ENCODE peak calls at places on chromosomes 3 and 15, in four cellular contexts. K is HepG2, T is GM12878, V is SK-N-SH. Q is an unnamed sample.

GRCh38 chr15:64781299-64781698 is 5.9 kb upstream of the RBPMS2 start:
- DNase-seq in V (no peak), T (no peak), K (no peak), Q (no peak)

GRCh38 chr3:87486115-87486514 is 209.7 kb upstream of the POU1F1 start:
- DNase-seq in V (no peak), K (no peak), T (no peak), Q (no peak)

GRCh38 chr15:99324082-99324620 is 72.9 kb downstream of the LRRC28 start:
- DNase-seq in T (peak; percentile 62), V (no peak), K (no peak), Q (no peak)

GRCh38 chr3:52350436-52350835 is 34.3 kb downstream of the DNAH1 start:
- DNase-seq in T (no peak), K (no peak), V (no peak), Q (no peak)

GRCh38 chr3:161851941-161852566 is 355.4 kb downstream of the OTOL1 start:
- DNase-seq in V (peak; percentile 22), T (peak; percentile 8), K (peak; percentile 36), Q (peak; percentile 21)

GRCh38 chr3:192916455-192917257 is 1.0 kb downstream of the MB21D2 start:
- DNase-seq in V (peak; percentile 68), K (peak; percentile 24), T (no peak), Q (no peak)

GRCh38 chr3:125168711-125169410 is 43.7 kb downstream of the SLC12A8 start:
- DNase-seq in K (no peak), T (no peak), V (no peak), Q (no peak)

GRCh38 chr3:190517696-190518095 is 3.8 kb downstream of the IL1RAP start:
- DNase-seq in V (no peak), T (no peak), K (no peak), Q (no peak)

GRCh38 chr15:77856718-77857346 is 220.7 kb downstream of the TBC1D2B start:
- DNase-seq in T (no peak), K (no peak), V (no peak), Q (no peak)

GRCh38 chr3:112333002-112333385 is at the start of gene CD200:
- DNase-seq in V (peak; percentile 79), K (no peak), T (no peak), Q (no peak)

GRCh38 chr3:17356581-17356980 is 385.9 kb downstream of the TBC1D5 start:
- DNase-seq in K (no peak), V (no peak), T (no peak), Q (no peak)

GRCh38 chr3:51269466-51269865 is 115.6 kb upstream of the MANF start:
- DNase-seq in K (no peak), T (no peak), V (no peak), Q (no peak)

GRCh38 chr15:99361541-99362185 is 110.4 kb downstream of the LRRC28 start:
- DNase-seq in T (no peak), K (no peak), V (no peak), Q (peak; percentile 12)

GRCh38 chr3:193883551-193883950 is 252.4 kb upstream of the HES1 start:
- DNase-seq in V (no peak), K (no peak), T (no peak), Q (no peak)

GRCh38 chr3:158470944-158471638 is 99.9 kb upstream of the MLF1 start:
- DNase-seq in V (no peak), K (no peak), T (no peak), Q (peak; percentile 7)

GRCh38 chr3:129506272-129506742 is 22.1 kb upstream of the RHO start:
- DNase-seq in T (no peak), K (no peak), V (peak; percentile 68), Q (no peak)

GRCh38 chr15:45307230-45307924 is 55.3 kb downstream of the SLC28A2 start:
- DNase-seq in K (peak; percentile 53), V (peak; percentile 42), T (peak; percentile 31), Q (no peak)

GRCh38 chr15:37086521-37086920 is 13.8 kb downstream of the MEIS2 start:
- DNase-seq in T (no peak), K (no peak), V (no peak), Q (no peak)

GRCh38 chr3:52236424-52236886 is 2.5 kb downstream of the TWF2 start:
- DNase-seq in T (no peak), V (no peak), K (no peak), Q (no peak)

GRCh38 chr3:183883291-183884096 is 1.2 kb downstream of the PARL start:
- DNase-seq in T (no peak), V (no peak), K (no peak), Q (no peak)

GRCh38 chr15:58748040-58748786 is 1.3 kb downstream of the ADAM10 start:
- DNase-seq in K (no peak), V (no peak), T (no peak), Q (no peak)

DNA sequence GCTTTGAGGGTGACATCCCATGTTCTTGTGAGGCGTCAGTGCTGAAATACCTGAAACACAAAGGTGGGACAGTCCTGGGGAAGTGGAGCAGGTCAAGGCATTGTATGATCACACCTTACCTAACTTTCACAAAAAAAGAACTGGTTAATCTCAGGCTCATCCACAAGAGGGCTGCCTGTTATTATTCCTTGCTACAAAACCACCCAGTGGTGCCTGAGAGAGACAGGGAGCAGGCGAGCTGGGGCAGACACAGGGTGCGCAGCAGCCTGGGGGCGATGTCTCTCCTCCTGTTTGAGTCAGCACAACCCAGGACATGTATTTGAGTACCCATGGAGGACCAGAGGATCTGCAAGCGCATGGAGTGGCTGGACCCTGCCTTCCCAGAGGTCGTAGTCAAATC is 316.8 kb upstream of the ATP10A start:
- DNase-seq in T (no peak), V (peak; percentile 9), K (peak; percentile 4), Q (peak; percentile 14)
- TF ChIP-seq MXI1 in T (no peak), V (no peak), K (no peak), Q (no peak)

GRCh38 chr15:68485721-68486360 is 53.9 kb upstream of the ITGA11 start:
- DNase-seq in K (no peak), V (no peak), T (no peak), Q (no peak)

GRCh38 chr15:68488290-68488689 is 56.3 kb upstream of the ITGA11 start:
- DNase-seq in V (no peak), K (no peak), T (no peak), Q (no peak)

GRCh38 chr15:68489426-68489825 is 57.5 kb upstream of the ITGA11 start:
- DNase-seq in V (no peak), K (no peak), T (no peak), Q (no peak)

GRCh38 chr15:68488966-68489365 is 57.0 kb upstream of the ITGA11 start:
- DNase-seq in T (no peak), V (no peak), K (no peak), Q (no peak)

GRCh38 chr15:68487087-68487843 is 55.3 kb upstream of the ITGA11 start:
- DNase-seq in T (no peak), K (no peak), V (no peak), Q (no peak)
- TF ChIP-seq YY1 in T (no peak), K (no peak), V (no peak), Q (no peak)

GRCh38 chr3:46711770-46712169 is 5.9 kb downstream of the PRSS50 start:
- DNase-seq in T (no peak), K (no peak), V (no peak), Q (no peak)

GRCh38 chr3:46710229-46710628 is 7.4 kb downstream of the PRSS50 start:
- DNase-seq in T (no peak), V (no peak), K (no peak), Q (no peak)

GRCh38 chr3:46712191-46713047 is 5.2 kb downstream of the PRSS50 start:
- DNase-seq in T (no peak), V (no peak), K (no peak), Q (no peak)

GRCh38 chr3:46710671-46711295 is 6.9 kb downstream of the PRSS50 start:
- DNase-seq in V (no peak), K (no peak), T (no peak), Q (no peak)

DNA sequence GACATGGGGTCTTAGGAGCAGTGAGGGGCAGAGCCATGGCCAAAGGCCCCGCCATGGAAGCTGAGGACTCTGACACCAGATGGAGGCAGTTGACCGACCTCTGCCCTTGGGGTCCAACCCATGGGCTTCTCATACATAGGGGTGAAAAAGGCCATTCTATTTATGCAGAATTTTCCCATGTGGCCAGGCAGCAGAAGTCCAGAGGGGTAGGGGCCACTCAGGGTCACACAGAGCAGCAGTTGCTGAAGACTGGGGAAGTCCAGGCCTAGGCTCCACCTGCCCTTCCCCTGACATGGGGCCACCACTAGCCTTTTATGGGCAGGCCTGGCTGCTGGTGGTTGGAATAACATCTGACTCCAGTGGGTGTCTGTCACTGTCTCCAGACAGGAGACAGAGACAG is 6.4 kb downstream of the PRSS50 start:
- DNase-seq in T (no peak), K (peak; percentile 18), V (no peak), Q (no peak)
- TF ChIP-seq MXI1 in T (no peak), K (no peak), V (no peak), Q (no peak)

DNA sequence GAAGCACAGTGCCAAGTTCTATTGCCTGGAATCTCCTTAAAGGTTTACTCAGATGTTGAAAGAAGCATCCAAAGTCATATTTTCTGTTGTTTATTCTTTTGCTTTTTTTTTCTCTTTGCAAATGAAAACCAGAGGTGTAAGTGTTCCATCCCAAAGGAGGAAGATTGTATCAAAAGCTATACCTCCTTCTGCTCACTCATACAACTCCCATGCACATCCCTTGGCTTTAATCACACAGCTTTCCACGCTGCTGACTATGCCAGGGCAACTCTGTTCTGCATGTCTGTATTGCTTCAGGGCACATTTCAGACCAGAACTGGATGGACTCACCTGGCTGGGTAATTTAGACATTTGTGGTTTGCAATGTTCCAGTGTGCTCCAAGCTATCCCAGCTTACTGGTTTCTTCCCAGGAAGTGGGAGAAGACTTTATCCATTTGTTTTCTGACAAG is 399.6 kb upstream of the TBL1XR1 start:
- DNase-seq in T (no peak), K (no peak), V (peak; percentile 8), Q (no peak)
- TF ChIP-seq YY1 in T (no peak), K (no peak), V (no peak), Q (no peak)

DNA sequence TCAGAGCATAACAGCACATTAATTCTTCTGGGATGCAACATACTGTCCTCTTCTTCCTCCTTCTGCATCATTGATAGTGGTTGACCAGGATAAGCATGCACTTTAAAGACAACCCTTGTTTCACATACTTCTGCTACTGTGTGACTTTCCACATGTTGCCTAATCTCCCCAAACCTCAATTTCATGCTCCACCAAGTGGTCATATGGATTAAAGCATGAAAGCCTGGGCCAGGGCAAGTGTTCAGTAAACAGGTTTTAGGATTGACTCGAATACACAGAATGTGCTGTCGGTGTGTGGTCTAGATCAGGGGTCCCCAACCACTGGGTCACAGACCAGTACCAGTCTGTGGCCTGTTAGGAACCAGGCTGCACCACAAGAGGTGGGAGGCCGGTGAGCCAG is 22.5 kb upstream of the BFSP2 start:
- DNase-seq in K (peak; percentile 28), T (no peak), V (peak; percentile 60), Q (peak; percentile 24)
- TF ChIP-seq MXI1 in K (no peak), T (no peak), V (peak; percentile 25), Q (no peak)

DNA sequence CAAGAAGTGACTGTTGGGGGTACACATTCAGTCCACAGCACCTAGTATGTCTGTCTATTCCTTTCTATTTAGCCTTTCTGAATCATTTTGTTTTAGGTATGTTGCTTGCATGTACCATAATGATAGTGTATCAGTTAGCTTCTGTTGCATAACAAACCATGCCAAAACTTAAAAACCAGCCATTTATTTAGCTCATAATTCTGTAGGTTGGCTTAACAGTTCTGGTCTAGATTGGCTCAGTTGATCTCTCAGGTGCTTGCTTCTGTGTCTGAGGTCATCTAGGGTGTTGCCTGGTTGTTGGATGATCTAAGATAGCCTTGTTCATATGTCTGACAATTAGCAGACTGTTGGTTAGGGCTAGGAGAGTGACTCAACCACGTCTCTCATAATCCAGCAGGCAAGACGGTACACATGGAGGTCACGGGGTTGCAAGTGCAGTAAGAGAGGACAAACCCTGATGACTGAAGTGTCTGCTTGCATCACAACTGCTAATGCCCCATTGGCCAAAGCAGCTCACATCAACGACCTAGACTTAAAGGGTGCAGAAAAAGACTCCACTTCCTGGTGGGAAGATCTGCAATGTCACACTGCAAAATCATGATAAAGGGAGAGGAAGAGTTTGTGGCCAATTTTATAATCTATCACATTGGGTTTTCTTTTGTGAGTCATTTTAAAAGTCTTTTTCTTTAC is 6.8 kb upstream of the PDCD6IP start:
- DNase-seq in T (no peak), K (peak; percentile 38), V (no peak), Q (peak; percentile 63)
- TF ChIP-seq YY1 in T (no peak), K (no peak), V (no peak), Q (peak; percentile 38)